ENCODE peak calls at places on chromosomes 13 and 19, in seven cellular contexts. T is neural progenitor cell, N is dorsolateral prefrontal cortex, F is adrenal gland, L is thoracic aorta, J is kidney epithelial cell, E is fibroblast of pulmonary artery. S is an unnamed sample.

GRCh38 chr19:31211088-31211487 is 138.1 kb downstream of the TSHZ3 start:
- DNase-seq in T (no peak), N (no peak), F (no peak), L (no peak), J (no peak), E (no peak), S (no peak)

GRCh38 chr13:72792640-72793039 is 10.7 kb downstream of the PIBF1 start:
- DNase-seq in T (no peak), N (no peak), F (no peak), L (no peak), J (no peak), E (no peak), S (no peak)

GRCh38 chr13:42360046-42360445 is 88.1 kb downstream of the AKAP11 start:
- DNase-seq in T (no peak), N (no peak), F (no peak), L (no peak), J (no peak), E (no peak), S (no peak)

GRCh38 chr19:13621413-13621812 is 115.1 kb upstream of the CACNA1A start:
- DNase-seq in T (no peak), N (no peak), F (peak), L (no peak), J (peak), E (peak), S (peak)

GRCh38 chr13:38690231-38690630 is 3.4 kb downstream of the FREM2 start:
- DNase-seq in T (no peak), N (no peak), F (no peak), L (no peak), J (no peak), E (no peak), S (no peak)

GRCh38 chr19:29771708-29772415 is 39.9 kb upstream of the CCNE1 start:
- DNase-seq in T (peak), N (no peak), F (peak), L (no peak), J (peak), E (peak), S (peak)

GRCh38 chr13:64640002-64640401 is 2590.1 kb downstream of the PCDH9 start:
- DNase-seq in T (no peak), N (no peak), F (no peak), L (no peak), J (no peak), E (no peak), S (no peak)

GRCh38 chr19:2478756-2479555 is 3.0 kb downstream of the GADD45B start:
- DNase-seq in T (peak), N (no peak), F (peak), L (peak), J (no peak), E (peak), S (no peak)

GRCh38 chr19:7970716-7971448 is 27.4 kb upstream of the TIMM44 start:
- DNase-seq in T (peak), N (no peak), F (no peak), L (no peak), J (no peak), E (peak), S (no peak)

GRCh38 chr13:80083516-80084085 is 257.3 kb downstream of the SPRY2 start:
- DNase-seq in T (no peak), N (no peak), F (no peak), L (no peak), J (no peak), E (peak), S (no peak)

GRCh38 chr13:44156294-44156658 is 217.3 kb upstream of the SERP2 start:
- DNase-seq in T (no peak), N (no peak), F (no peak), L (no peak), J (no peak), E (no peak), S (no peak)
- H3K4me3 ChIP-seq in T (no peak), N (no peak), F (no peak), L (peak), J (no peak), E (no peak), S (no peak)

GRCh38 chr19:38592940-38593339 is 24.8 kb downstream of the MAP4K1 start:
- DNase-seq in T (no peak), N (no peak), F (no peak), L (no peak), J (no peak), E (no peak), S (no peak)
- TF ChIP-seq CTCF in T (no peak), N (no peak), F (no peak), L (no peak), J (no peak), E (no peak), S (no peak)

GRCh38 chr19:50559636-50560035 is 8.6 kb downstream of the LRRC4B start:
- DNase-seq in T (no peak), N (no peak), F (no peak), L (no peak), J (no peak), E (no peak), S (no peak)

GRCh38 chr19:50556236-50557008 is 11.8 kb downstream of the LRRC4B start:
- DNase-seq in T (peak), N (peak), F (peak), L (no peak), J (peak), E (peak), S (peak)

GRCh38 chr19:50558039-50558438 is 10.2 kb downstream of the LRRC4B start:
- DNase-seq in T (no peak), N (no peak), F (no peak), L (no peak), J (no peak), E (no peak), S (no peak)

GRCh38 chr19:50557009-50557613 is 11.1 kb downstream of the LRRC4B start:
- DNase-seq in T (peak), N (no peak), F (no peak), L (no peak), J (no peak), E (no peak), S (no peak)

GRCh38 chr19:50558449-50558848 is 9.8 kb downstream of the LRRC4B start:
- DNase-seq in T (no peak), N (no peak), F (no peak), L (no peak), J (no peak), E (no peak), S (no peak)
- H3K4me3 ChIP-seq in T (no peak), N (no peak), F (no peak), L (no peak), J (no peak), E (no peak), S (no peak)

DNA sequence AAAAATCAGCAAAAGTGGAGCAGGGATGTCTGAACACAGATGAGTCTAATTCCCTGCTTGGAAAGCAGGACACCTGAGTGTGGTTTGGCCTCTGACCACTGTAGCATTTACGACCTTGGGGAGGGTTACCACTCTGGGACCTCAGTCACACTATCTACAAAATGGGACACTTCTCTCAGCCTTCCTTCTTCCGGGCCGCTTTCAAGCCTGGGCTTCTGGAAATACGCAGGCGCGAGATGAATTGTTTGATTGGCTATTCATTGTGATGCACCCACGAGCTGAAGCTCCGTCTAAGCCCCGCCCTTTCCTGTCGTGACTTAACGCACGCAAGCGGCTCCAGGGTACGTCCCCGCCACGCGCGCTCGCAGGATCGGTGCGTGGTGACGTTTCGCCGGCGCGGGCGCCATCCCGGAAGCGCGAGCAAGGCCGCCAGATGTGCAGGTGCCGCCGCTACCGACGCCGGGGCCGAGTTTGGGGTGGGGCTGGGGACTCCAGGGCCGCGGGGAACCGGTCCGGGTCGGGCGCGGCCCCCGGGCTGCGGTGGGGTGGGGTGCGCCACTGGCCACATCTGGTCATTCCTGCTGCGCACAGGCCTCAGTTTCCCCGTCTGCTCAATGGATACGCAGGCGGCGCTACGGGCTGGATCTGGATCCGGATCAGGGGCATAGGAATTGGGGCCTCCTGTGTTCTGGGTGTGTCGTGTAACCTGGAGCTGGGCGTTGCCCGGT is at the start of gene KXD1:
- DNase-seq in T (peak), N (peak), F (peak), L (peak), J (peak), E (peak), S (peak)
- TF ChIP-seq CTCF in T (no peak), N (no peak), F (no peak), L (no peak), J (no peak), E (no peak), S (no peak)

DNA sequence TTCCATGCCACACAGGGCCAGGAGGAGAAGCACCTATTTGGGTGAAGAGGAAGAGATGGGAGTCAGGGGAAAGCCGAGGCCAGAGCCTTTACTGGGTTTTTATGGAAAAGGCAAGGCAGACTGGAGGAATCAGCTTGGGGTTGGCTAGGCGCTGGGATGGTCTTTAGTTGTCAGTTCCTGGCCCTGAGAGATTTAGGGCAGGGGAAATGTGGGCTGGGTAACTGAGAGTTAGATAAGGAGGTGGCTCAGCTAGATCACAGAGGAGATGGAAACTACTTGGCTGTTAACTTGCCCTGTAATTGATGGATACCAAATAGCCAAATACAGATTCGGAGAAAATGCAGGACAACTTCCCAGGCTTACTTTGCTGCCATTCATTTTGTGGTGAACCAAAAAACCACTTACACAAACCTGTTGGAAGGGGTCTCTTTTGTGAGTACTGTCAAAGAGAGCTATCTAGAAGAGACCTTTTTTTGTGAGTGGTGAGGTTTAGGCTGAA is 54.0 kb downstream of the LRCH1 start:
- DNase-seq in T (no peak), N (no peak), F (no peak), L (no peak), J (no peak), E (no peak), S (no peak)
- H3K4me3 ChIP-seq in T (no peak), N (no peak), F (no peak), L (no peak), J (no peak), E (no peak), S (no peak)

GRCh38 chr19:48841571-48841970 is 5.3 kb upstream of the HSD17B14 start:
- DNase-seq in T (no peak), N (no peak), F (no peak), L (no peak), J (no peak), E (no peak), S (no peak)

GRCh38 chr19:48842744-48843162 is 6.5 kb upstream of the HSD17B14 start:
- DNase-seq in T (peak), N (no peak), F (peak), L (no peak), J (no peak), E (peak), S (no peak)

GRCh38 chr19:48841047-48841446 is 4.8 kb upstream of the HSD17B14 start:
- DNase-seq in T (no peak), N (no peak), F (no peak), L (no peak), J (no peak), E (no peak), S (no peak)

GRCh38 chr19:48845384-48845783 is 9.1 kb upstream of the HSD17B14 start:
- DNase-seq in T (no peak), N (no peak), F (no peak), L (no peak), J (no peak), E (no peak), S (no peak)

GRCh38 chr19:48844472-48844871 is 8.2 kb upstream of the HSD17B14 start:
- DNase-seq in T (peak), N (no peak), F (no peak), L (no peak), J (no peak), E (peak), S (no peak)
- TF ChIP-seq CTCF in T (no peak), N (no peak), F (peak), L (no peak), J (no peak), E (peak), S (peak)